ENCODE peak calls at places on chromosomes 3 and 15, in eight cellular contexts. I is fibroblast of lung, A is body of pancreas, D is astrocyte, Y is testis, F is IMR-90, E is PC-3, J is heart left ventricle. Z is an unnamed sample.

GRCh38 chr15:95259513-95259912 is 1028.2 kb downstream of the MCTP2 start:
- DNase-seq in F (peak), E (peak), D (peak), Y (peak), J (no peak), A (peak), I (peak), Z (no peak)

GRCh38 chr3:30810617-30811016 is 83.8 kb downstream of the GADL1 start:
- DNase-seq in A (no peak), J (no peak), I (peak), F (no peak), Y (no peak), E (no peak), D (no peak), Z (no peak)

GRCh38 chr3:126731044-126731443 is 27.0 kb downstream of the CHCHD6 start:
- DNase-seq in E (no peak), I (no peak), F (no peak), A (no peak), Y (no peak), D (no peak), J (no peak), Z (no peak)

GRCh38 chr3:46351646-46352045 is 2.3 kb upstream of the CCR2 start:
- DNase-seq in D (no peak), J (no peak), F (no peak), A (no peak), Y (no peak), E (peak), I (no peak), Z (no peak)

GRCh38 chr15:80739919-80740318 is 39.3 kb upstream of the CEMIP start:
- DNase-seq in I (no peak), J (no peak), A (no peak), D (no peak), F (no peak), Y (no peak), E (no peak), Z (no peak)

GRCh38 chr3:195095704-195096036 is 175.3 kb downstream of the XXYLT1 start:
- DNase-seq in I (no peak), A (no peak), D (peak), F (peak), Y (no peak), J (no peak), E (peak), Z (no peak)

GRCh38 chr3:191358929-191359328 is 28.6 kb upstream of the UTS2B start:
- DNase-seq in I (no peak), Y (no peak), F (no peak), J (no peak), D (no peak), E (no peak), A (no peak), Z (no peak)

GRCh38 chr15:47715856-47716445 is 1.4 kb upstream of the SEMA6D start:
- DNase-seq in E (no peak), I (peak), D (peak), J (no peak), Y (peak), F (peak), A (peak), Z (no peak)

GRCh38 chr15:40285151-40285898 is 2.5 kb upstream of the ANKRD63 start:
- DNase-seq in E (no peak), A (no peak), J (no peak), D (no peak), I (no peak), F (no peak), Y (no peak), Z (no peak)

GRCh38 chr3:143832433-143832832 is 15.8 kb downstream of the SLC9A9 start:
- DNase-seq in Y (no peak), J (no peak), E (no peak), F (peak), A (no peak), D (peak), I (no peak), Z (no peak)

GRCh38 chr3:33975463-33975862 is 177.0 kb downstream of the PDCD6IP start:
- DNase-seq in J (no peak), A (no peak), E (no peak), D (no peak), F (peak), I (peak), Y (no peak), Z (no peak)

GRCh38 chr3:33982269-33982798 is 183.9 kb downstream of the PDCD6IP start:
- DNase-seq in E (no peak), A (no peak), Y (no peak), I (no peak), D (no peak), J (no peak), F (peak), Z (no peak)

GRCh38 chr3:33977227-33977626 is 178.8 kb downstream of the PDCD6IP start:
- DNase-seq in F (no peak), E (no peak), J (no peak), Y (no peak), I (no peak), A (no peak), D (no peak), Z (no peak)

GRCh38 chr3:33980252-33980651 is 181.8 kb downstream of the PDCD6IP start:
- DNase-seq in Y (no peak), F (peak), I (peak), A (no peak), D (peak), E (peak), J (no peak), Z (no peak)
- TF ChIP-seq CTCF in Y (no peak), F (peak), I (peak), A (peak), D (peak), E (peak), J (peak), Z (peak)

GRCh38 chr3:154125378-154126030 is 4.3 kb downstream of the ARHGEF26 start:
- DNase-seq in Y (no peak), E (peak), D (no peak), J (no peak), F (no peak), I (no peak), A (no peak), Z (no peak)

GRCh38 chr3:154122096-154122911 is 1.1 kb downstream of the ARHGEF26 start:
- DNase-seq in J (peak), A (peak), Y (peak), F (no peak), I (no peak), D (no peak), E (no peak), Z (peak)

GRCh38 chr3:154120903-154121235 is 321 bp upstream of the ARHGEF26 start:
- DNase-seq in F (no peak), J (no peak), A (no peak), Y (no peak), I (no peak), D (no peak), E (no peak), Z (no peak)

GRCh38 chr3:154122912-154123559 is 1.8 kb downstream of the ARHGEF26 start:
- DNase-seq in E (peak), F (peak), A (peak), I (peak), J (no peak), Y (peak), D (peak), Z (no peak)

GRCh38 chr3:154121236-154122095 is at the start of gene ARHGEF26:
- DNase-seq in Y (peak), J (peak), E (peak), D (peak), A (peak), F (peak), I (peak), Z (peak)
- H3K27ac ChIP-seq in Y (peak), J (peak), E (no peak), D (peak), A (peak), F (no peak), I (peak), Z (peak)

DNA sequence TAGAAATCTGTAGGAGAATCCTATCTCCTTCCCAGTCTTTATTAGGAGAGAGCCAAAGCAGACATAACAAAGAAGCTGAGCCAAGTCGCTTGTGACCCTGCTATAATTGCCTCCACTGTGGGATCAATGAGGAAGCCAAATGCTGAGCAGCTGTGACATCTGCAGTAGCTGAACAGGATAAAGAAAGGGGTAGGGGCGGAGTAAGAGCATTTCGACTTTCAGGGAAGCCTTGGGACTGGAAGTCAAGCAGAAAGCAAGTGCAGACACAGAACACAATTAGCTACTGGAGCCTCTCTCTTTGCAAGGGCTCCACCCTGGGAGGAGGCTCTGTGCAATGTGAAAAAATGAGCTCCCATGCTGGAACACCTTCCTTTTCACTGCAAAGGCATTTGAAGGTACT is 166.6 kb downstream of the CADPS start:
- DNase-seq in A (no peak), Y (no peak), I (no peak), E (no peak), F (no peak), J (no peak), D (no peak), Z (no peak)
- H3K4me3 ChIP-seq in A (no peak), Y (no peak), I (no peak), E (no peak), F (no peak), J (no peak), D (no peak), Z (no peak)

GRCh38 chr15:66046751-66047150 is 177.5 kb downstream of the RAB11A start:
- DNase-seq in E (no peak), F (no peak), J (no peak), Y (no peak), A (no peak), I (no peak), D (no peak), Z (no peak)
- TF ChIP-seq CTCF in E (peak), F (no peak), J (no peak), Y (no peak), A (no peak), I (no peak), D (no peak), Z (no peak)

Z was measured in lower lobe of right lung.